ENCODE peak calls at places on chromosome 2, in five cellular contexts. One of them, this sample, is unnamed. For H3K4me1, the result is how much of the 10 kb centered on the place peaks cover.

GRCh38 chr2:179332903-179333302 is 68.3 kb upstream of the SESTD1 start:
- DNase-seq in mammary epithelial cell: peak
- DNase-seq in sigmoid colon: no peak
- DNase-seq in tibial nerve: no peak
- DNase-seq in heart left ventricle: no peak
- DNase-seq in this sample: no peak

GRCh38 chr2:37907480-37908070 is 17.5 kb upstream of the RMDN2 start:
- DNase-seq in mammary epithelial cell: no peak
- DNase-seq in sigmoid colon: no peak
- DNase-seq in tibial nerve: no peak
- DNase-seq in heart left ventricle: no peak
- DNase-seq in this sample: no peak

GRCh38 chr2:37472959-37473358 is 128.5 kb downstream of the QPCT start:
- DNase-seq in mammary epithelial cell: peak
- DNase-seq in sigmoid colon: no peak
- DNase-seq in tibial nerve: no peak
- DNase-seq in heart left ventricle: no peak
- DNase-seq in this sample: no peak

GRCh38 chr2:232343816-232344215 is 34.7 kb upstream of the ALPP start:
- DNase-seq in mammary epithelial cell: no peak
- DNase-seq in sigmoid colon: no peak
- DNase-seq in tibial nerve: no peak
- DNase-seq in heart left ventricle: no peak
- DNase-seq in this sample: peak

GRCh38 chr2:109447811-109448210 is 166.0 kb downstream of the SEPTIN10 start:
- DNase-seq in mammary epithelial cell: no peak
- DNase-seq in sigmoid colon: peak
- DNase-seq in tibial nerve: no peak
- DNase-seq in heart left ventricle: peak
- DNase-seq in this sample: no peak

GRCh38 chr2:85259101-85259590 is 68.6 kb downstream of the TGOLN2 start:
- DNase-seq in mammary epithelial cell: peak
- DNase-seq in sigmoid colon: no peak
- DNase-seq in tibial nerve: peak
- DNase-seq in heart left ventricle: peak
- DNase-seq in this sample: no peak

GRCh38 chr2:230312638-230313037 is 14.4 kb upstream of the SP140L start:
- DNase-seq in mammary epithelial cell: no peak
- DNase-seq in sigmoid colon: no peak
- DNase-seq in tibial nerve: no peak
- DNase-seq in heart left ventricle: no peak
- DNase-seq in this sample: no peak

GRCh38 chr2:74554821-74555531 is 456 bp downstream of the DOK1 start:
- DNase-seq in mammary epithelial cell: no peak
- DNase-seq in sigmoid colon: peak
- DNase-seq in tibial nerve: no peak
- DNase-seq in heart left ventricle: peak
- DNase-seq in this sample: no peak

GRCh38 chr2:43038034-43038719 is 188.2 kb downstream of the ZFP36L2 start:
- DNase-seq in mammary epithelial cell: peak
- DNase-seq in sigmoid colon: no peak
- DNase-seq in tibial nerve: no peak
- DNase-seq in heart left ventricle: no peak
- DNase-seq in this sample: peak

GRCh38 chr2:200397785-200398184 is 91.3 kb downstream of the SPATS2L start:
- DNase-seq in mammary epithelial cell: peak
- DNase-seq in sigmoid colon: no peak
- DNase-seq in tibial nerve: no peak
- DNase-seq in heart left ventricle: no peak
- DNase-seq in this sample: no peak

GRCh38 chr2:36380624-36381481 is 25.3 kb downstream of the CRIM1 start:
- DNase-seq in mammary epithelial cell: no peak
- DNase-seq in sigmoid colon: no peak
- DNase-seq in tibial nerve: no peak
- DNase-seq in heart left ventricle: no peak
- DNase-seq in this sample: peak

GRCh38 chr2:7102831-7103230 is 185.6 kb downstream of the RNF144A start:
- DNase-seq in mammary epithelial cell: no peak
- DNase-seq in sigmoid colon: no peak
- DNase-seq in tibial nerve: no peak
- DNase-seq in heart left ventricle: no peak
- DNase-seq in this sample: no peak

GRCh38 chr2:98763209-98763951 is 32.4 kb upstream of the MGAT4A start:
- DNase-seq in mammary epithelial cell: no peak
- DNase-seq in sigmoid colon: no peak
- DNase-seq in tibial nerve: no peak
- DNase-seq in heart left ventricle: no peak
- DNase-seq in this sample: no peak
- H3K4me1 ChIP-seq in mammary epithelial cell: under half
- H3K4me1 ChIP-seq in sigmoid colon: under half
- H3K4me1 ChIP-seq in tibial nerve: under half
- H3K4me1 ChIP-seq in heart left ventricle: under half
- H3K4me1 ChIP-seq in this sample: under half

GRCh38 chr2:64787019-64787365 is 133.3 kb upstream of the SERTAD2 start:
- DNase-seq in mammary epithelial cell: no peak
- DNase-seq in sigmoid colon: no peak
- DNase-seq in tibial nerve: no peak
- DNase-seq in heart left ventricle: no peak
- DNase-seq in this sample: no peak

GRCh38 chr2:64786343-64787018 is 132.8 kb upstream of the SERTAD2 start:
- DNase-seq in mammary epithelial cell: no peak
- DNase-seq in sigmoid colon: no peak
- DNase-seq in tibial nerve: no peak
- DNase-seq in heart left ventricle: no peak
- DNase-seq in this sample: no peak

GRCh38 chr2:64787698-64788097 is 134.0 kb upstream of the SERTAD2 start:
- DNase-seq in mammary epithelial cell: no peak
- DNase-seq in sigmoid colon: no peak
- DNase-seq in tibial nerve: no peak
- DNase-seq in heart left ventricle: no peak
- DNase-seq in this sample: no peak

GRCh38 chr2:64792310-64792709 is 138.6 kb upstream of the SERTAD2 start:
- DNase-seq in mammary epithelial cell: no peak
- DNase-seq in sigmoid colon: no peak
- DNase-seq in tibial nerve: no peak
- DNase-seq in heart left ventricle: no peak
- DNase-seq in this sample: no peak

GRCh38 chr2:64789466-64790320 is 136.0 kb upstream of the SERTAD2 start:
- DNase-seq in mammary epithelial cell: no peak
- DNase-seq in sigmoid colon: no peak
- DNase-seq in tibial nerve: no peak
- DNase-seq in heart left ventricle: no peak
- DNase-seq in this sample: no peak
- H3K4me1 ChIP-seq in mammary epithelial cell: under half
- H3K4me1 ChIP-seq in sigmoid colon: under half
- H3K4me1 ChIP-seq in tibial nerve: under half
- H3K4me1 ChIP-seq in heart left ventricle: under half
- H3K4me1 ChIP-seq in this sample: under half

GRCh38 chr2:191349990-191350389 is 104.8 kb downstream of the MYO1B start:
- DNase-seq in mammary epithelial cell: no peak
- DNase-seq in sigmoid colon: no peak
- DNase-seq in tibial nerve: no peak
- DNase-seq in heart left ventricle: no peak
- DNase-seq in this sample: no peak
- H3K4me1 ChIP-seq in mammary epithelial cell: under half
- H3K4me1 ChIP-seq in sigmoid colon: under half
- H3K4me1 ChIP-seq in tibial nerve: under half
- H3K4me1 ChIP-seq in heart left ventricle: under half
- H3K4me1 ChIP-seq in this sample: under half

DNA sequence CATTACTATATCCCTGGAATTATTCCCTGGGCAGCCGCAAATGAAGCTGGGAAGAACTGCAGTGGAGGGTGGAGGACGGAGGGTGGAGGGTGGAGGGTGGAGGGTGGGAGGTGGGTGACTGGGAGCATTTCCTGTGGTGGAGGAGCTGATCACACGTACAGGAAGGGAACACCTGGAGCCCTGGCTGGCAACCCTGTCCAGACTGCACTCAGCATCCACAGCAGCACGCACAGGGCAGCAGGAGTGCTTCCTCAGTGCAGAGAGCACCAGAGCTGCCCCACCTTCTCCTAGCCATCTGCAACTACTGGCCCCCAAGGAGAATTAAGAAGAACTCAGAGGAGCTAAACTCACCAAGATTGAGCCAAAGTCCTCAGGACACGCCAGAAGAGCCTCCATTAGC is 249.9 kb downstream of the EIPR1 start:
- DNase-seq in mammary epithelial cell: no peak
- DNase-seq in sigmoid colon: no peak
- DNase-seq in tibial nerve: no peak
- DNase-seq in heart left ventricle: no peak
- DNase-seq in this sample: no peak
- H3K4me1 ChIP-seq in mammary epithelial cell: under half
- H3K4me1 ChIP-seq in sigmoid colon: under half
- H3K4me1 ChIP-seq in tibial nerve: under half
- H3K4me1 ChIP-seq in heart left ventricle: under half
- H3K4me1 ChIP-seq in this sample: under half

GRCh38 chr2:239135531-239135930 is 265.3 kb downstream of the HDAC4 start:
- DNase-seq in mammary epithelial cell: no peak
- DNase-seq in sigmoid colon: no peak
- DNase-seq in tibial nerve: no peak
- DNase-seq in heart left ventricle: no peak
- DNase-seq in this sample: no peak

GRCh38 chr2:239136203-239136602 is 264.6 kb downstream of the HDAC4 start:
- DNase-seq in mammary epithelial cell: no peak
- DNase-seq in sigmoid colon: no peak
- DNase-seq in tibial nerve: no peak
- DNase-seq in heart left ventricle: no peak
- DNase-seq in this sample: no peak

GRCh38 chr2:239137165-239137889 is 263.5 kb downstream of the HDAC4 start:
- DNase-seq in mammary epithelial cell: no peak
- DNase-seq in sigmoid colon: no peak
- DNase-seq in tibial nerve: no peak
- DNase-seq in heart left ventricle: peak
- DNase-seq in this sample: no peak

GRCh38 chr2:239137890-239138283 is 262.9 kb downstream of the HDAC4 start:
- DNase-seq in mammary epithelial cell: no peak
- DNase-seq in sigmoid colon: no peak
- DNase-seq in tibial nerve: no peak
- DNase-seq in heart left ventricle: no peak
- DNase-seq in this sample: no peak

GRCh38 chr2:239136762-239137161 is 264.1 kb downstream of the HDAC4 start:
- DNase-seq in mammary epithelial cell: no peak
- DNase-seq in sigmoid colon: no peak
- DNase-seq in tibial nerve: no peak
- DNase-seq in heart left ventricle: no peak
- DNase-seq in this sample: no peak
- H3K4me1 ChIP-seq in mammary epithelial cell: under half
- H3K4me1 ChIP-seq in sigmoid colon: under half
- H3K4me1 ChIP-seq in tibial nerve: under half
- H3K4me1 ChIP-seq in heart left ventricle: under half
- H3K4me1 ChIP-seq in this sample: under half

GRCh38 chr2:28610583-28611201 is 114.8 kb downstream of the PLB1 start:
- DNase-seq in mammary epithelial cell: peak
- DNase-seq in sigmoid colon: no peak
- DNase-seq in tibial nerve: no peak
- DNase-seq in heart left ventricle: no peak
- DNase-seq in this sample: peak
- H3K4me1 ChIP-seq in mammary epithelial cell: half or more
- H3K4me1 ChIP-seq in sigmoid colon: under half
- H3K4me1 ChIP-seq in tibial nerve: under half
- H3K4me1 ChIP-seq in heart left ventricle: under half
- H3K4me1 ChIP-seq in this sample: under half

GRCh38 chr2:168467729-168468128 is 11.7 kb downstream of the CERS6 start:
- DNase-seq in mammary epithelial cell: no peak
- DNase-seq in sigmoid colon: no peak
- DNase-seq in tibial nerve: no peak
- DNase-seq in heart left ventricle: no peak
- DNase-seq in this sample: no peak

GRCh38 chr2:168465594-168465993 is 9.5 kb downstream of the CERS6 start:
- DNase-seq in mammary epithelial cell: no peak
- DNase-seq in sigmoid colon: no peak
- DNase-seq in tibial nerve: no peak
- DNase-seq in heart left ventricle: no peak
- DNase-seq in this sample: no peak

GRCh38 chr2:168468354-168468753 is 12.3 kb downstream of the CERS6 start:
- DNase-seq in mammary epithelial cell: no peak
- DNase-seq in sigmoid colon: no peak
- DNase-seq in tibial nerve: no peak
- DNase-seq in heart left ventricle: no peak
- DNase-seq in this sample: no peak

GRCh38 chr2:168466190-168466737 is 10.2 kb downstream of the CERS6 start:
- DNase-seq in mammary epithelial cell: no peak
- DNase-seq in sigmoid colon: no peak
- DNase-seq in tibial nerve: no peak
- DNase-seq in heart left ventricle: no peak
- DNase-seq in this sample: no peak

DNA sequence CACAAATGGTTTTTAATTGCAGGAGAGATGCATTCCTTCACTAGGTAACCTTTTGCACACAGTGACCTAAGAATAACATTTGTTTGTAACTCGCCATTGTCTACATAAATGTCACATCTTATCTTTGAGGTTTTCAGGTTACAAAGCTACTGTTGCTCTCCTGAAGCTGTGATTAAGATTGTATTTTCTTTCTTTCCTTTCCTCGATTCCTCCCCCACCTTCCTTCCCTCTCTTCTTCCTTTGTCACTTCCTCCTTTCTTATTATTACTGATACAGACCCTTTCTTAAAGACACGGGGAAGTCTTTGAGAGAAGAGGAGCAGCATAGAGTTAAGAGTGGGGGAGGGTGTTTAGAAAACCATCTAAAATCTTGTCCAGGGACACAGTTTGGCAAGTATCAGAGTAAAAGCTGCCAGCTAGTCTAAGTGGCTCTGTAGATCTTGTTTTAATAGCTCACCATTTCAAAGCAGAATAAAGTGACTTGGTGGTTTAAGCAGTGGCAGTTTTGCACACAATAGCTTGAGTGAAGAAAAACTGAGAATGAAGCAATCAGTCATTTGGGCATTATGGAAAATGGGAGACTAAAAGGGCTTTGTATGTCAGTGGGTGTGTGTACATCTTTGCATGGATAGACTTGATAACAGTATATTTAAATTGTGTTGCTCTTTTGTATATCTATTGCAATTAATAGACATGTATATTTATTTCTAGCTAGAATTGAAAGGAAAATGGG is 10.9 kb downstream of the CERS6 start:
- DNase-seq in mammary epithelial cell: no peak
- DNase-seq in sigmoid colon: no peak
- DNase-seq in tibial nerve: no peak
- DNase-seq in heart left ventricle: no peak
- DNase-seq in this sample: no peak
- H3K4me1 ChIP-seq in mammary epithelial cell: under half
- H3K4me1 ChIP-seq in sigmoid colon: under half
- H3K4me1 ChIP-seq in tibial nerve: under half
- H3K4me1 ChIP-seq in heart left ventricle: under half
- H3K4me1 ChIP-seq in this sample: under half